ENCODE peak calls at places on chromosome 20, in seven cellular contexts. E, P, C, X, J, N and R are unnamed samples.
A peak's percentile ranks its signal among the peaks of the same experiment; 100 is the strongest.

GRCh38 chr20:12928755-12929401 is 79.9 kb upstream of the SPTLC3 start:
- DNase-seq in E (no peak), P (no peak), C (no peak), X (no peak), J (peak; percentile 71), N (no peak), R (no peak)

GRCh38 chr20:60295214-60295613 is 337.0 kb downstream of the CDH26 start:
- DNase-seq in E (no peak), P (no peak), C (no peak), X (no peak), J (no peak), N (no peak), R (no peak)

GRCh38 chr20:21702553-21703467 is 2.7 kb upstream of the PAX1 start:
- DNase-seq in E (peak; percentile 49), P (no peak), C (no peak), X (peak; percentile 43), J (peak; percentile 19), N (peak; percentile 56), R (peak; percentile 80)

GRCh38 chr20:59402697-59403096 is 102.3 kb downstream of the EDN3 start:
- DNase-seq in E (no peak), P (no peak), C (no peak), X (no peak), J (no peak), N (no peak), R (no peak)

GRCh38 chr20:21182832-21183563 is 57.1 kb downstream of the KIZ start:
- DNase-seq in E (peak; percentile 21), P (no peak), C (no peak), X (peak; percentile 12), J (peak; percentile 82), N (no peak), R (no peak)

GRCh38 chr20:5356921-5357320 is 40.2 kb upstream of the PROKR2 start:
- DNase-seq in E (no peak), P (no peak), C (no peak), X (no peak), J (no peak), N (no peak), R (no peak)

GRCh38 chr20:13290724-13291123 is 69.7 kb downstream of the ISM1 start:
- DNase-seq in E (no peak), P (no peak), C (no peak), X (no peak), J (no peak), N (no peak), R (no peak)

GRCh38 chr20:48451401-48451800 is 376.4 kb downstream of the PREX1 start:
- DNase-seq in E (no peak), P (no peak), C (no peak), X (no peak), J (no peak), N (no peak), R (no peak)

GRCh38 chr20:3785240-3786125 is 1.1 kb downstream of the CENPB start:
- DNase-seq in E (no peak), P (peak; percentile 63), C (no peak), X (no peak), J (no peak), N (peak; percentile 43), R (peak; percentile 51)

GRCh38 chr20:54494303-54495006 is 19.1 kb downstream of the DOK5 start:
- DNase-seq in E (no peak), P (no peak), C (no peak), X (no peak), J (no peak), N (no peak), R (no peak)

GRCh38 chr20:48945840-48946514 is 24.5 kb downstream of the ARFGEF2 start:
- DNase-seq in E (peak; percentile 90), P (no peak), C (no peak), X (no peak), J (no peak), N (no peak), R (no peak)

GRCh38 chr20:59813948-59814834 is 119.2 kb downstream of the SYCP2 start:
- DNase-seq in E (no peak), P (no peak), C (no peak), X (peak; percentile 10), J (no peak), N (no peak), R (no peak)

GRCh38 chr20:41133709-41134361 is 3.5 kb upstream of the PLCG1 start:
- DNase-seq in E (peak; percentile 15), P (no peak), C (peak; percentile 84), X (peak; percentile 64), J (no peak), N (no peak), R (no peak)

GRCh38 chr20:2794866-2795447 is 5.5 kb downstream of the CPXM1 start:
- DNase-seq in E (no peak), P (no peak), C (peak; percentile 9), X (no peak), J (no peak), N (no peak), R (no peak)

GRCh38 chr20:52104546-52105044 is 87.0 kb downstream of the ZFP64 start:
- DNase-seq in E (no peak), P (no peak), C (no peak), X (no peak), J (no peak), N (no peak), R (no peak)

DNA sequence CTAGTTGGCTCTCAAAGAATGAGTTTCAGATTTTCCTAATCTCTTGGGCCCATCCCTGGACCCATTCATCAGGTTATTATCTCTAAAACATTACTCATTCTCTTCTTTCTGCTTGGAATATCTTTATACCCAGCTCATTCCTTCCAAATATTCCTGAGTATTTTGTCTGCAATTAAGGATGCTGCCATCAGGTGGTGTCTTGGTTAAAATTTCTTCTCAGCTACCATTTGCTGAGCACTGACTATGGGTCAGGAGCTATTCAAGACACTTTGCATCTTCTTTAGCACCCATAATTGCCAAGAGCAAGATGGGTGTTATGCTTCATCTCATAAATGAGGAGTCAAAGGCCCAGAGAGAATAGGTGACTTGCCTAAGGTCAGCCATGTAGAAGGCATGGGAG is 8.4 kb downstream of the SUN5 start:
- DNase-seq in E (no peak), P (no peak), C (no peak), X (no peak), J (no peak), N (no peak), R (no peak)
- TF ChIP-seq CTCF in E (no peak), P (no peak), C (peak; percentile 1), X (no peak), J (no peak), N (no peak), R (no peak)

GRCh38 chr20:24450646-24451376 is 18.6 kb upstream of the SYNDIG1 start:
- DNase-seq in E (no peak), P (no peak), C (no peak), X (no peak), J (no peak), N (no peak), R (no peak)

GRCh38 chr20:24451992-24452391 is 17.4 kb upstream of the SYNDIG1 start:
- DNase-seq in E (no peak), P (no peak), C (no peak), X (no peak), J (no peak), N (no peak), R (no peak)

GRCh38 chr20:24451428-24451827 is 18.0 kb upstream of the SYNDIG1 start:
- DNase-seq in E (no peak), P (no peak), C (no peak), X (no peak), J (no peak), N (no peak), R (no peak)

GRCh38 chr20:24453917-24454316 is 15.5 kb upstream of the SYNDIG1 start:
- DNase-seq in E (no peak), P (no peak), C (no peak), X (no peak), J (no peak), N (no peak), R (no peak)

GRCh38 chr20:24452498-24453133 is 16.8 kb upstream of the SYNDIG1 start:
- DNase-seq in E (no peak), P (no peak), C (no peak), X (no peak), J (no peak), N (no peak), R (no peak)
- TF ChIP-seq CTCF in E (no peak), P (no peak), C (no peak), X (no peak), J (no peak), N (no peak), R (no peak)

GRCh38 chr20:38564680-38565079 is 16.3 kb upstream of the ADIG start:
- DNase-seq in E (no peak), P (no peak), C (no peak), X (no peak), J (no peak), N (no peak), R (no peak)

GRCh38 chr20:38573381-38573780 is 7.6 kb upstream of the ADIG start:
- DNase-seq in E (no peak), P (no peak), C (no peak), X (peak; percentile 32), J (peak; percentile 22), N (no peak), R (no peak)

GRCh38 chr20:38566199-38566598 is 14.8 kb upstream of the ADIG start:
- DNase-seq in E (no peak), P (no peak), C (no peak), X (no peak), J (no peak), N (no peak), R (no peak)

DNA sequence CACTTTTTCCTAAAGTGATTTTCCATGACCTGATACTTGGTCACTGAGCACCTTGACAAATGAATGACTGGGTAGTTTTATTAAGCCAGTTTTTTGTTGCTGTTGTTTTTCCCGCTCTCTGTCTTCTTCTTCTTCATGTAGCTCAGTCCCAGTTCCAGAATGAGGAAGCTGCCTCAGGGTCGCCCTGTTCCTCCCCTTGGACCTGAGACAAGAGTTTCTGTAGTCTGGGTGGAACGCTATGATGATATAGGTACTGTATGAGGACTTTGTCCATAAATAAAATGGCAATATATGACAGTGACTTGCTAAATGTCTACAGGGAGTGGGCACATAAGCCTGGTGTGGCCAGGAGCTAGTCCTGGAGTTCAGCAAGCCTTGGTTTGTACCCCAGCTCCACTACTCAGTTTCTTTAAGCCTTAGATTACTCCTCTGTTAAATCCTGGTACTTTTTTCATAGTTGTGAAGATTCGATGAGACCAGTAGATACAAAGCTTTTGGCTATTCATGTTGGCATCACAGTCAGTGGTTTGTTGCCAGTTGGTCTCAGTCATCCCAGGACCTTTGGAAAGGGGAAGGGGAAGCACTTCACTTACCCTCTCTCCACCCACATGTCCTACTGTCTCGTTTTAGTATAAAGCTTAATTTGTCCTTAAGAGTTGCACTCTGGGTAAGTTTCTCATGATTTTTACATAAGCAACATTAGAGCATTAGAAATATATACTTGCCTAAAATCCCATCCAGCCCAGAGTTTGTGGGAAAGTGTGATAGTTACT is 11.1 kb upstream of the ADIG start:
- DNase-seq in E (no peak), P (no peak), C (no peak), X (no peak), J (no peak), N (no peak), R (no peak)
- TF ChIP-seq CTCF in E (no peak), P (no peak), C (no peak), X (no peak), J (no peak), N (no peak), R (no peak)

DNA sequence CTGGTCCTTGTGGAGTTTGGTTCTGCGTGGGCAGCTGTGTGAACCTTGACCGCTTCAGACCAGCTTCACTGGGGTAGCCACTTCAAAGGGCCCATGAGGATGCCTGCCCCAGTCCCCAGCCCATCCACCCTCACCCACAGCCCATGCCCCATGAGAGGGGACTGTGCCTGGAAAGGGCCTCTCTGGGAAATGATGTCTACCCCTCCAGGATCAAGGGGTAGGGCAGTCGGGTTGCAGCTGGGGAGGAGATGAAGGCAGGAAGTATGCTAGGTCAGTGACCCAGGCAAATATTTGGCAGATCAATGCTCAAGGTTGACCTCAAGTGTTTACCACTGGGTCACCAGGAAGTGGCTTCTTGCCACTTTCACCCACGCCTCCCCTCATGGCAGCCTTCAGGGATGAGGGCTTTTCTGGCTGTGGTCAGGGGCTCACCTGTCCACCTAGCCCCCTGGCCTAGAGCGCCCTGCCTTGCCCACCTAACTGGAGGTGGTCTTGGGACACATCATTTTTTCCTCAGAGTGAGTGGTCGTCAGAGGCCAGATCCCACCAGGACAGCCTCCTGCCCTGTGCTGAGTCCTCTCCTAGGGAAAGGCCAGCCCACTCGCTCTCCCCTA is 109.5 kb downstream of the SNX5 start:
- DNase-seq in E (no peak), P (no peak), C (peak; percentile 34), X (no peak), J (no peak), N (no peak), R (peak; percentile 55)
- TF ChIP-seq CTCF in E (no peak), P (no peak), C (no peak), X (no peak), J (no peak), N (no peak), R (no peak)